ENCODE peak calls at places on chromosomes 2 and 18, in five cellular contexts. I is lower lobe of right lung, W is PC-9, F is A549, S is MM.1S. Z is an unnamed sample. For H3K4me1, the result is how much of the 10 kb centered on the place peaks cover.

GRCh38 chr2:179302764-179303561 is 38.3 kb upstream of the SESTD1 start:
- DNase-seq in F (no peak), S (no peak), W (no peak), I (no peak), Z (peak)

GRCh38 chr2:219368690-219369108 is 19.0 kb downstream of the DNPEP start:
- DNase-seq in S (no peak), F (no peak), I (no peak), W (peak), Z (peak)

GRCh38 chr2:189763908-189764661 is 1.5 kb upstream of the OSGEPL1 start:
- DNase-seq in F (no peak), W (no peak), I (no peak), S (no peak), Z (no peak)

GRCh38 chr2:204172074-204172600 is 235.6 kb downstream of the ICOS start:
- DNase-seq in F (no peak), S (no peak), W (no peak), I (no peak), Z (no peak)

GRCh38 chr2:15031745-15032240 is 399.3 kb downstream of the LRATD1 start:
- DNase-seq in I (no peak), W (no peak), S (no peak), F (no peak), Z (no peak)

GRCh38 chr2:165893556-165893955 is 60.0 kb downstream of the TTC21B start:
- DNase-seq in F (no peak), I (no peak), W (no peak), S (no peak), Z (no peak)

GRCh38 chr2:105038383-105039061 is 653 bp downstream of the MRPS9 start:
- DNase-seq in W (no peak), F (peak), S (peak), I (no peak), Z (no peak)

GRCh38 chr2:66729391-66729790 is 294.5 kb downstream of the MEIS1 start:
- DNase-seq in W (no peak), S (no peak), F (no peak), I (no peak), Z (no peak)

GRCh38 chr2:43220229-43220981 is 6.0 kb downstream of the ZFP36L2 start:
- DNase-seq in I (no peak), S (peak), W (peak), F (no peak), Z (no peak)

GRCh38 chr18:54843302-54843701 is 15.0 kb downstream of the RAB27B start:
- DNase-seq in F (no peak), W (no peak), S (no peak), I (no peak), Z (no peak)

GRCh38 chr2:38892819-38893218 is 3.1 kb downstream of the ARHGEF33 start:
- DNase-seq in W (peak), S (no peak), F (no peak), I (no peak), Z (no peak)

GRCh38 chr2:167504061-167504460 is 615.8 kb downstream of the XIRP2 start:
- DNase-seq in I (no peak), S (no peak), F (no peak), W (no peak), Z (no peak)

GRCh38 chr2:135299656-135300244 is 231.3 kb downstream of the ZRANB3 start:
- DNase-seq in F (no peak), I (no peak), W (no peak), S (no peak), Z (no peak)

GRCh38 chr2:108906403-108907077 is 82.5 kb downstream of the EDAR start:
- DNase-seq in W (no peak), S (no peak), I (no peak), F (no peak), Z (no peak)

GRCh38 chr2:64610456-64610855 is 43.3 kb downstream of the SERTAD2 start:
- DNase-seq in W (no peak), I (no peak), F (no peak), S (no peak), Z (no peak)

GRCh38 chr2:151793123-151793522 is 35.1 kb downstream of the ARL5A start:
- DNase-seq in W (no peak), S (no peak), F (no peak), I (no peak), Z (no peak)

GRCh38 chr2:169184074-169184473 is 114.7 kb downstream of the DHRS9 start:
- DNase-seq in I (no peak), W (peak), S (no peak), F (no peak), Z (no peak)

GRCh38 chr18:41783879-41784278 is 171.2 kb upstream of the PIK3C3 start:
- DNase-seq in F (no peak), W (no peak), S (no peak), I (no peak), Z (no peak)

GRCh38 chr2:127676906-127677305 is 1.6 kb upstream of the LIMS2 start:
- DNase-seq in S (no peak), W (no peak), F (no peak), I (no peak), Z (no peak)

GRCh38 chr2:45910473-45911060 is 259.1 kb downstream of the PRKCE start:
- DNase-seq in I (no peak), W (no peak), S (no peak), F (no peak), Z (no peak)

GRCh38 chr2:222568866-222569265 is 87.0 kb downstream of the FARSB start:
- DNase-seq in F (no peak), W (no peak), S (no peak), I (no peak), Z (no peak)

GRCh38 chr2:393711-394696 is 106.1 kb upstream of the ALKAL2 start:
- DNase-seq in S (peak), W (peak), F (no peak), I (no peak), Z (peak)

GRCh38 chr2:148764820-148765219 is 110.2 kb upstream of the KIF5C start:
- DNase-seq in F (no peak), S (no peak), W (no peak), I (no peak), Z (no peak)

GRCh38 chr2:67065046-67065445 is 332.1 kb upstream of the ETAA1 start:
- DNase-seq in I (no peak), S (no peak), F (no peak), W (no peak), Z (no peak)

GRCh38 chr18:63844254-63844653 is 43.3 kb upstream of the SERPINB2 start:
- DNase-seq in F (no peak), I (no peak), W (peak), S (peak), Z (no peak)

GRCh38 chr2:30410217-30410616 is 36.8 kb upstream of the LCLAT1 start:
- DNase-seq in S (no peak), F (peak), I (no peak), W (peak), Z (peak)

GRCh38 chr2:206150168-206150567 is 9.1 kb downstream of the NDUFS1 start:
- DNase-seq in W (no peak), S (no peak), I (no peak), F (no peak), Z (no peak)

GRCh38 chr2:68253211-68254068 is 1.1 kb upstream of the PPP3R1 start:
- DNase-seq in W (no peak), F (no peak), S (peak), I (no peak), Z (no peak)

GRCh38 chr2:74206180-74206688 is 7.8 kb downstream of the MTHFD2 start:
- DNase-seq in W (peak), I (no peak), F (no peak), S (peak), Z (no peak)

GRCh38 chr2:160315337-160315736 is 115.3 kb upstream of the ITGB6 start:
- DNase-seq in W (no peak), I (no peak), F (no peak), S (no peak), Z (no peak)

GRCh38 chr2:60976271-60976670 is 41.2 kb upstream of the PEX13 start:
- DNase-seq in F (no peak), S (no peak), I (no peak), W (no peak), Z (no peak)

GRCh38 chr2:60976875-60977561 is 40.5 kb upstream of the PEX13 start:
- DNase-seq in I (no peak), F (no peak), S (no peak), W (no peak), Z (no peak)

GRCh38 chr2:60974652-60975051 is 42.9 kb upstream of the PEX13 start:
- DNase-seq in W (no peak), S (no peak), F (no peak), I (no peak), Z (no peak)

GRCh38 chr2:60973705-60974104 is 43.8 kb upstream of the PEX13 start:
- DNase-seq in F (no peak), S (no peak), I (no peak), W (no peak), Z (no peak)

GRCh38 chr2:60972889-60973656 is 44.4 kb upstream of the PEX13 start:
- DNase-seq in F (no peak), S (no peak), I (no peak), W (no peak), Z (no peak)
- H3K4me3 ChIP-seq in F (no peak), S (no peak), I (no peak), W (no peak), Z (no peak)

DNA sequence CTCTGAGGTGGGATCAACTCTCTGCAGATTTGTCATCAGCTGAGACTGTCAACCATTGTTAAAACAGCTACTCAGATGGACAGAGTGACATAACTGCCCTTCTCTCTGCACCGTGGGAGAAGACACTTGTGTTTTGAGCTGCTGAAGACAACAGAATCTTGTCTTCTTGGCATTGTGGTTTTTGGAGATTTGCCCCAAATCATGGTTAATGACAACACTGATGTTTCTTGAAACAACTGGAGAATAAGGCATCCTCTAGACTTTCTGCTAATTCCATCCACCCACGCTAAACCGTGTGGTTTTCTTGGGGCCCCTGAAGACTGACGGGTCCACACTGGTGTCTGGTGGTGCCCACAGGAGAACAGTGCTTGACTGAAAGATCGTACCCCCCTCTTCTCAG is 39.5 kb downstream of the SH3BP4 start:
- DNase-seq in S (no peak), F (no peak), I (no peak), W (no peak), Z (no peak)
- H3K4me1 ChIP-seq in S (under half), F (under half), I (under half), W (under half), Z (half or more)

GRCh38 chr2:47299555-47299954 is 103.4 kb upstream of the MSH2 start:
- DNase-seq in W (peak), S (no peak), F (no peak), I (no peak), Z (no peak)
- H3K27ac ChIP-seq in W (peak), S (peak), F (peak), I (no peak), Z (no peak)

GRCh38 chr2:75994759-75995158 is 284.0 kb upstream of the GCFC2 start:
- DNase-seq in I (no peak), W (no peak), S (no peak), F (no peak), Z (peak)

GRCh38 chr2:75998451-75998850 is 287.7 kb upstream of the GCFC2 start:
- DNase-seq in W (no peak), S (no peak), F (no peak), I (no peak), Z (no peak)
- H3K4me3 ChIP-seq in W (no peak), S (no peak), F (no peak), I (no peak), Z (no peak)

GRCh38 chr2:119764832-119765231 is 5.1 kb downstream of the PTPN4 start:
- DNase-seq in F (no peak), W (peak), S (no peak), I (no peak), Z (no peak)
- H3K4me1 ChIP-seq in F (under half), W (under half), S (under half), I (under half), Z (under half)

DNA sequence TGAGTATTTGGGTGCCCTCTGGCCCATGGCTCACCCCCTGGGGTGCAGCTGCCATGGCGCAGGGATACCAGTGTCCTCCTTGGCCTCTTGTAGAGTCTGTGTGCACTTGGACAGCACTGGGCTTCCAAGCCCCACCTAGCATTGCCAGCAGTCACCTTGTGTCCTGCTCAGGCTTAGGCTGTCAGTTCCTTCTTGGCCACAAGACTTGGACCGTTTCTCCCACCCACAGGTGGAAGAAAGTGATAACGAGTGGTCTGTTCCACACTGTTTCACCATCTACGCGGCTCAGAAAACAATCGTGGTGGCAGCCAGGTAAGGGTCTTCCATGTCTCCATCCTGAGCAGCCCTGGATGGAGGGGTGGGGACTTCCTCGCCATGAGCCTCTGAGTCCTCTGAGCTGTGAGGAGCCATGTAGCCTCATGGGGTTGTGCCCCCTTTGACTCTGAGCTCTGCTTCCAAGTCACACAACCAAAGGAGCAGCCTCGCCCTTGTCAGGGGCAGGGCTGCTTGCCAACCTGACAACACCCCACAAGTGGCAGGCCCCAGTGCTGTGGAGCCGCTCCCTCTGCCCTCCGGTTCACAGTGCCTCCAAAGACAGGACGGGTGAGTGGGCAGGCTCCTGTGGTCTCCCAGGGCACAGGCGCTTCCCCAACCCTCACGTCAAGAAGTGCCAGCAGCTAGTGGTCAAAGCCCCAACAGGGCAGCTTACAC is 18.5 kb downstream of the STK25 start:
- DNase-seq in W (no peak), I (no peak), F (no peak), S (no peak), Z (no peak)
- H3K27ac ChIP-seq in W (no peak), I (no peak), F (no peak), S (no peak), Z (no peak)